ENCODE peak calls at places on chromosomes 13 and 19, in nine cellular contexts. P, W, Q, Z, U, A, Y, N and K are unnamed samples.

GRCh38 chr19:28436320-28436719 is 776.6 kb downstream of the UQCRFS1 start:
- DNase-seq in P (no peak), W (no peak), Q (no peak), Z (no peak), U (no peak), A (no peak), Y (no peak), N (no peak), K (no peak)

GRCh38 chr19:16886305-16886880 is 2.4 kb upstream of the F2RL3 start:
- DNase-seq in P (no peak), W (no peak), Q (peak; percentile 41), Z (no peak), U (peak; percentile 73), A (peak; percentile 66), Y (peak; percentile 81), N (peak; percentile 75), K (no peak)

GRCh38 chr19:52640916-52641315 is 2.8 kb upstream of the ZNF83 start:
- DNase-seq in P (no peak), W (no peak), Q (no peak), Z (no peak), U (no peak), A (no peak), Y (no peak), N (no peak), K (no peak)

GRCh38 chr19:44824758-44825157 is 15.9 kb downstream of the BCAM start:
- DNase-seq in P (no peak), W (no peak), Q (no peak), Z (no peak), U (no peak), A (no peak), Y (no peak), N (peak; percentile 66), K (no peak)

GRCh38 chr19:42018503-42019193 is 24.6 kb upstream of the ATP1A3 start:
- DNase-seq in P (no peak), W (no peak), Q (no peak), Z (no peak), U (no peak), A (no peak), Y (no peak), N (no peak), K (no peak)

GRCh38 chr13:107034236-107034635 is 466.3 kb upstream of the ARGLU1 start:
- DNase-seq in P (no peak), W (no peak), Q (no peak), Z (no peak), U (no peak), A (no peak), Y (no peak), N (no peak), K (no peak)

GRCh38 chr19:38831142-38831605 is 420 bp downstream of the ECH1 start:
- DNase-seq in P (no peak), W (peak; percentile 30), Q (peak; percentile 46), Z (no peak), U (peak; percentile 76), A (peak; percentile 56), Y (peak; percentile 87), N (peak; percentile 86), K (no peak)

GRCh38 chr13:113573065-113573464 is 11.5 kb upstream of the TFDP1 start:
- DNase-seq in P (peak; percentile 58), W (no peak), Q (no peak), Z (no peak), U (no peak), A (no peak), Y (no peak), N (no peak), K (no peak)

GRCh38 chr19:11377237-11377636 is 2.8 kb downstream of the SWSAP1 start:
- DNase-seq in P (no peak), W (no peak), Q (peak; percentile 63), Z (no peak), U (no peak), A (no peak), Y (peak; percentile 85), N (peak; percentile 66), K (no peak)

GRCh38 chr19:53394522-53394973 is 401 bp upstream of the ZNF765 start:
- DNase-seq in P (no peak), W (peak; percentile 43), Q (peak; percentile 49), Z (no peak), U (peak; percentile 64), A (peak; percentile 56), Y (peak; percentile 80), N (peak; percentile 52), K (no peak)

GRCh38 chr19:40888191-40888590 is 6.2 kb upstream of the CYP2A7 start:
- DNase-seq in P (no peak), W (no peak), Q (no peak), Z (no peak), U (no peak), A (no peak), Y (no peak), N (no peak), K (no peak)

GRCh38 chr19:40893112-40893511 is 11.1 kb upstream of the CYP2A7 start:
- DNase-seq in P (no peak), W (no peak), Q (no peak), Z (no peak), U (no peak), A (no peak), Y (no peak), N (no peak), K (no peak)

DNA sequence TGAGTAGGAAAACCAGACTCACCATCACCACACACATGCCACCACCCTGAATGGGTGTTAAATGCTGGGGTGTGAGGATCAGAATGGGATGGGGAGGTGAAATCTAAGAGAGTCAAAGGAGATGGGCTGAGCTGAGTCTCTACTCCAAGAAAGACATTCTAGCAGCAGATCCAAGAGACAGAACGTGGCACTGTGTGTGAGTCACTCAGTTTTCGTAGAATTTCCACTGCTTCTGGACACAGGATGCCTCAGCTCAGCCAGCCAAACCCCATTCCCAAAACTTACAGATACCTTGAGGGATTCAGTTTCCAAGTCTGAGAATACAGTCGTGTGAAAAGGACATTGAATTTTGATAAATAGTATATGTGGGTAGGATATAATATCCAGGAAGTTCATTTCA is 7.3 kb upstream of the CYP2A7 start:
- DNase-seq in P (no peak), W (no peak), Q (no peak), Z (no peak), U (no peak), A (no peak), Y (no peak), N (no peak), K (no peak)
- TF ChIP-seq CTCF in P (no peak), W (no peak), Q (no peak), Z (no peak), U (no peak), A (no peak), Y (no peak), N (no peak), K (no peak)

GRCh38 chr19:6587093-6587820 is 3.7 kb downstream of the CD70 start:
- DNase-seq in P (no peak), W (no peak), Q (no peak), Z (no peak), U (no peak), A (no peak), Y (no peak), N (no peak), K (no peak)
- H3K27me3 ChIP-seq in P (peaks cover 61% of the 10 kb centered on the region), W (peaks cover 26% of the 10 kb centered on the region), Q (no peaks in the 10 kb centered on the region), Z (peaks cover 23% of the 10 kb centered on the region), U (peaks cover 97% of the 10 kb centered on the region), A (peaks cover 73% of the 10 kb centered on the region), Y (peaks cover 66% of the 10 kb centered on the region), N (peaks cover 59% of the 10 kb centered on the region), K (peaks cover 56% of the 10 kb centered on the region)

GRCh38 chr13:109043561-109044075 is 414.2 kb downstream of the MYO16 start:
- DNase-seq in P (no peak), W (no peak), Q (no peak), Z (no peak), U (no peak), A (no peak), Y (no peak), N (no peak), K (no peak)
- H3K27ac ChIP-seq in P (no peak overlapping the region), W (no peak overlapping the region), Q (no peak overlapping the region), Z (no peak overlapping the region), U (no peak overlapping the region), A (no peak overlapping the region), Y (no peak overlapping the region), N (no peak overlapping the region), K (no peak overlapping the region)

DNA sequence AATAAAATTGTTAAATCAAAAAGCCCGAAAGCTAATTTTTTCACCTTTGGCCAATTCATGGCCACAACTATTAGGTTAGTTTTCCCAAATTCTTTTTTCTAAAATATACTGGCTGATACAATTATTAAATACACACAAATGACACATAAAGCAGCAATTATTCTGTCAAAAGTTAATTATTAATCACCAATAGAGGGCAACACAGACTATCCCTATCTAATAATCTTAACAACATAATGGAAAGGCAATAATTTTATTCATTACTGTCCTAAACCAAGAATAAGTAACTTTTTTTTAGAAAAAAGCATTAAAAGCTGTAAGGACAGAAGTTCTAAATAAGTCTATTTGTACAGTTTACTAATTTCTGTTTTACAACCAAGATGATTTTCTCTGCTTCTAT is 51.7 kb downstream of the KATNAL1 start:
- DNase-seq in P (no peak), W (no peak), Q (no peak), Z (no peak), U (no peak), A (no peak), Y (no peak), N (no peak), K (no peak)
- TF ChIP-seq CTCF in P (no peak), W (peak; percentile 57), Q (no peak), Z (no peak), U (peak; percentile 37), A (no peak), Y (no peak), N (no peak), K (peak; percentile 14)

DNA sequence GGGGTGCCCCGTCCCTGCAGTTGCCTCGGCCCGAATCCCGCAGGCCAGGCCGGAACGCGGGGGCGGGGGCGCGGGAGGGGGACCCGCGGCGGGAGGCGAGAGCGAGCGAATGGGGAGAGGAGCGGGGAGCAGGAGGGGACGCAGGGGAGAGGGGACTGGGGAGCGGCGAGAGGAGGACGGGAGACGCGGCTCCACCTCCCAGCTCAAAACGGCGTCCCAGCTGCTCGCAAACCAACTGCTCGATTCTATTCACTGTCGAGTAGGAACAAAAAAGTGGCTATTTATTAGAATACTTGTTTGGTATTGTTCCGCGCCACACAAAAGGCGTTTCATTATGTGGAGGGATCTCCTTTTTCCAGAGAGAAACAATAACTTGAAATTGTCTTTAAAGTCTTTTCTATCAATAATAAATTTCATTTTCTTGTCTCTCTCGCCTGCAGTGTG is 10.6 kb upstream of the SOX1 start:
- DNase-seq in P (no peak), W (no peak), Q (no peak), Z (no peak), U (no peak), A (no peak), Y (no peak), N (no peak), K (no peak)
- H3K27me3 ChIP-seq in P (peaks cover 92% of the 10 kb centered on the region), W (peaks cover 22% of the 10 kb centered on the region), Q (no peaks in the 10 kb centered on the region), Z (peaks cover 32% of the 10 kb centered on the region), U (peaks cover 100% of the 10 kb centered on the region), A (peaks cover 97% of the 10 kb centered on the region), Y (peaks cover 89% of the 10 kb centered on the region), N (peaks cover 98% of the 10 kb centered on the region), K (peaks cover 99% of the 10 kb centered on the region)

DNA sequence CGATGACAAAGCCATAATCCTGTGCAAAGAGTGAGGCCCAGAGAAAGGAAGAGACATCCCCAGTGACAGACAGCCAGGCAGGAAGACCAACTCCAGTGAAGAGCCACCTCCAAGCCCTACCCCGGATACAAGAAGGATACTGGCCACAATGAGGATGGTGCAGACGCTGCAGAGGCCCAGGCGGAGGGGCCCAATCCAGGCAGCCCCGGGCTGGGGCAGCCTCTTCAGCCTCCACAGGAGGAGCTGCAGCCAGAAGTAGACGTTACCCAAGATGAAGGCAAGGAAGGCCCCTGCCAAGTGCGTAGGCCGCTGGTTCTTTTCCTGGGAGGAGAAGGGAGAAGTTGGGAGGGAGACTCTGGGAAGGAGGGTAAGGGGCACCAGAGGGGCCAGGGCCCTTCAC is 8.5 kb downstream of the TMEM150B start:
- DNase-seq in P (no peak), W (no peak), Q (no peak), Z (no peak), U (no peak), A (no peak), Y (no peak), N (no peak), K (no peak)
- H3K27ac ChIP-seq in P (no peak overlapping the region), W (no peak overlapping the region), Q (no peak overlapping the region), Z (no peak overlapping the region), U (no peak overlapping the region), A (no peak overlapping the region), Y (no peak overlapping the region), N (no peak overlapping the region), K (no peak overlapping the region)